ENCODE peak calls at places on chromosomes 2 and 18, in four cellular contexts. One of them, this sample, is unnamed. For H4K20me1 and H3K4me1, the result is how much of the 10 kb centered on the place peaks cover.

GRCh38 chr2:172864182-172864581 is 128.5 kb downstream of the RAPGEF4 start:
- DNase-seq in OCI-LY7: peak
- DNase-seq in GM23248: peak
- DNase-seq in H9: peak
- DNase-seq in this sample: no peak

GRCh38 chr2:238955648-238956531 is 108.0 kb downstream of the TWIST2 start:
- DNase-seq in OCI-LY7: no peak
- DNase-seq in GM23248: peak
- DNase-seq in H9: peak
- DNase-seq in this sample: peak

GRCh38 chr2:100246163-100247145 is 75.8 kb downstream of the LONRF2 start:
- DNase-seq in OCI-LY7: peak
- DNase-seq in GM23248: peak
- DNase-seq in H9: no peak
- DNase-seq in this sample: no peak

GRCh38 chr2:71347517-71347916 is 15.9 kb downstream of the ZNF638 start:
- DNase-seq in OCI-LY7: peak
- DNase-seq in GM23248: peak
- DNase-seq in H9: no peak
- DNase-seq in this sample: peak

GRCh38 chr2:157840568-157841156 is 35.5 kb downstream of the ACVR1 start:
- DNase-seq in OCI-LY7: no peak
- DNase-seq in GM23248: no peak
- DNase-seq in H9: peak
- DNase-seq in this sample: no peak

GRCh38 chr2:37471994-37472393 is 127.6 kb downstream of the QPCT start:
- DNase-seq in OCI-LY7: no peak
- DNase-seq in GM23248: peak
- DNase-seq in H9: no peak
- DNase-seq in this sample: peak

GRCh38 chr2:11996618-11997017 is 250.2 kb downstream of the LPIN1 start:
- DNase-seq in OCI-LY7: no peak
- DNase-seq in GM23248: peak
- DNase-seq in H9: no peak
- DNase-seq in this sample: peak

GRCh38 chr2:105324732-105325131 is 4.8 kb downstream of the TGFBRAP1 start:
- DNase-seq in OCI-LY7: no peak
- DNase-seq in GM23248: peak
- DNase-seq in H9: no peak
- DNase-seq in this sample: peak

GRCh38 chr2:46984642-46985476 is 69.3 kb upstream of the MCFD2 start:
- DNase-seq in OCI-LY7: peak
- DNase-seq in GM23248: peak
- DNase-seq in H9: no peak
- DNase-seq in this sample: peak

GRCh38 chr18:74375999-74376398 is 60.4 kb downstream of the C18orf63 start:
- DNase-seq in OCI-LY7: no peak
- DNase-seq in GM23248: peak
- DNase-seq in H9: no peak
- DNase-seq in this sample: peak

GRCh38 chr2:96788393-96789244 is 27.4 kb upstream of the CNNM3 start:
- DNase-seq in OCI-LY7: no peak
- DNase-seq in GM23248: peak
- DNase-seq in H9: no peak
- DNase-seq in this sample: peak

DNA sequence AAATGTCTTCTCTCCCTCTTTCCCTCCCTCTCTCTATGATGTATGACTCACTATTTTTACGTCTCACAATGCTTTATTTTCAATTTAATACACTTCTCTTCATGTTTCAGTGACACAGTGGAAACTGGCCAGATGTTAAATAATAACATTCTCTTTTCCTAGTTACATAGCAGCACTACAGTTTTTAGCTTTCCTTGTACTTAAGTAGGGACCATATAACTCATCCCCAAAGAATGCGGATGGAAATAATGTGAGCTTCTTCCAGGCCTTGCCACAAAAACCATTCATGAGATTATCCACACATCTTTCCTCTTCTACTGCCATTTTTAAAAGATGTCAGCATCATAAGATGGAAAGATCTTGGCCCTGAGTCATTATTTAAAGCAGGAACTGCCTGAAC is 789.4 kb downstream of the LRP1B start:
- DNase-seq in OCI-LY7: no peak
- DNase-seq in GM23248: peak
- DNase-seq in H9: no peak
- DNase-seq in this sample: peak
- H4K20me1 ChIP-seq in OCI-LY7: under half
- H4K20me1 ChIP-seq in GM23248: under half
- H4K20me1 ChIP-seq in H9: under half
- H4K20me1 ChIP-seq in this sample: under half

GRCh38 chr18:48836231-48836805 is 114.4 kb downstream of the SMAD7 start:
- DNase-seq in OCI-LY7: no peak
- DNase-seq in GM23248: no peak
- DNase-seq in H9: no peak
- DNase-seq in this sample: no peak

GRCh38 chr18:48835119-48835518 is 115.6 kb downstream of the SMAD7 start:
- DNase-seq in OCI-LY7: no peak
- DNase-seq in GM23248: no peak
- DNase-seq in H9: no peak
- DNase-seq in this sample: no peak

GRCh38 chr18:48834421-48835011 is 116.2 kb downstream of the SMAD7 start:
- DNase-seq in OCI-LY7: peak
- DNase-seq in GM23248: peak
- DNase-seq in H9: peak
- DNase-seq in this sample: peak

GRCh38 chr18:48836806-48837615 is 113.8 kb downstream of the SMAD7 start:
- DNase-seq in OCI-LY7: no peak
- DNase-seq in GM23248: no peak
- DNase-seq in H9: no peak
- DNase-seq in this sample: no peak

GRCh38 chr18:48835745-48836191 is 115.0 kb downstream of the SMAD7 start:
- DNase-seq in OCI-LY7: no peak
- DNase-seq in GM23248: no peak
- DNase-seq in H9: no peak
- DNase-seq in this sample: no peak
- H3K4me1 ChIP-seq in OCI-LY7: half or more
- H3K4me1 ChIP-seq in GM23248: half or more
- H3K4me1 ChIP-seq in H9: under half
- H3K4me1 ChIP-seq in this sample: half or more

GRCh38 chr2:223824301-223824700 is 13.1 kb downstream of the AP1S3 start:
- DNase-seq in OCI-LY7: peak
- DNase-seq in GM23248: no peak
- DNase-seq in H9: no peak
- DNase-seq in this sample: no peak

GRCh38 chr2:223828314-223828713 is 9.1 kb downstream of the AP1S3 start:
- DNase-seq in OCI-LY7: peak
- DNase-seq in GM23248: no peak
- DNase-seq in H9: no peak
- DNase-seq in this sample: no peak

GRCh38 chr2:223829128-223829527 is 8.3 kb downstream of the AP1S3 start:
- DNase-seq in OCI-LY7: no peak
- DNase-seq in GM23248: no peak
- DNase-seq in H9: no peak
- DNase-seq in this sample: no peak

GRCh38 chr2:223822818-223823217 is 14.6 kb downstream of the AP1S3 start:
- DNase-seq in OCI-LY7: peak
- DNase-seq in GM23248: no peak
- DNase-seq in H9: no peak
- DNase-seq in this sample: no peak

DNA sequence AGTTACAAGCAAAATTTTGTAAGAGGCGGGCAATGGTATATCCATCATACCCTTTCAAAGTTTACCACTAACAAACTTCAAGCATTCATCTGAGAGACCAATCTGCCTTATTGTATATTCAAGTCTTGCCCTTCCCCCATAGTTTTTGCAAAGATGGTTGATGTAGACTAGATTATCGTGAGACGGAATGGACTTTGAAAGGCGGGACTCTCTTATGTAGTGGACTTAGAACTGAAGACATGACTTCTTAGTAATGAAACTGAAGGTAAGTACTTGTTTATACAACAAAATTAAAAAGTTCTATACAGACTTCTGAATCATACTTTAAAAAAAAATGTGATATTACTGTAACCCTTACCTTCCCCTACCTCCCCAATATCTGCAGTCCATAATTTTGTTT is 10.4 kb downstream of the AP1S3 start:
- DNase-seq in OCI-LY7: no peak
- DNase-seq in GM23248: no peak
- DNase-seq in H9: no peak
- DNase-seq in this sample: no peak
- H4K20me1 ChIP-seq in OCI-LY7: under half
- H4K20me1 ChIP-seq in GM23248: under half
- H4K20me1 ChIP-seq in H9: under half
- H4K20me1 ChIP-seq in this sample: under half

GRCh38 chr18:10482363-10482984 is 28.0 kb downstream of the APCDD1 start:
- DNase-seq in OCI-LY7: no peak
- DNase-seq in GM23248: no peak
- DNase-seq in H9: peak
- DNase-seq in this sample: no peak

GRCh38 chr18:10487161-10487560 is 32.7 kb downstream of the APCDD1 start:
- DNase-seq in OCI-LY7: peak
- DNase-seq in GM23248: no peak
- DNase-seq in H9: no peak
- DNase-seq in this sample: no peak

GRCh38 chr18:10485475-10485874 is 31.0 kb downstream of the APCDD1 start:
- DNase-seq in OCI-LY7: no peak
- DNase-seq in GM23248: no peak
- DNase-seq in H9: no peak
- DNase-seq in this sample: no peak

GRCh38 chr18:10481831-10482230 is 27.4 kb downstream of the APCDD1 start:
- DNase-seq in OCI-LY7: no peak
- DNase-seq in GM23248: no peak
- DNase-seq in H9: no peak
- DNase-seq in this sample: no peak

DNA sequence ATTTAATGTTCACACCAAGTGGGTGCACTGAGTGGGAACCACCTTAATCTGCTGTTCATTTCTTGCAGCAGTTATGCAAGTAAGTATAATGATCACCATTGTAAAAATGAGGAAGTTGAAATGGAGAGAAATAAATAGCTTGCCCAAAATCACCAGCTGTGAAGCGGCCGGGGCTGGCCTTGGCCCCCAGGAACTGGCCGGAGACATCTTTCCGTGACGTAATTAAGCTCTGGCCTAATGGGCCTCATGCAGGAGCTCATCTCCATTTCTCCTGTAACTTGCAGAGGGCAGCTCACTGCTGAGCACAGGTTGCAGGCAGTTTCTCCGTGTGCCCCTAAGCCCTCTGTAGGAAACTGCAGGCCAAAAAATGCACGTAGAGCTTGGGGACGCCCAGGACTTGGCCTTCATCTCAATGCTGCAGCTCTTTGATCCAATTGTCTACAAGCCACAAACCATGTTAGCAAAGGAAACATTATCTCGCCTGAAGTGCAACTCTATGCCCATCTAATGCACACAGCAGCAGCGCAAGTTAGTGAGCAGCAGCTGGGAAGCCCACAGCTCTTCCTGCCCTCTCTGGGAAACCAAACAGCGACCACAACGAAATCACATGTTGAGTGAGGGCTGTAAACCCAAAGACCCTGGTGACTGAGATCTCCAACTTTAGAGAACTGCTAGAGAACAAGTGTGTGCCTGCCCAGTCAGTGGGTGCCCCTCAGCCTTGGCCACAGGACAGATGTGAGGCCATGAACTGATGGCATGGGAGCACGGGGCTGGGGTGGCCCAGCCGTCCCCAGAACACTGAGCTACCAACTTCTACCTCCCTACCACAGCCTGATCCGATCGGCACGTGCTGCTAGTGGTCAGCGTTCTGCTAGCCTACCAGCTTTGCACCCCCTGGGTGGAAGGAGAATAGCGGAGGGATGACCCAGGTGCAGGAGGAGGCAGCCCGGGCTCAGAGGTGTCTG is 28.8 kb downstream of the APCDD1 start:
- DNase-seq in OCI-LY7: peak
- DNase-seq in GM23248: no peak
- DNase-seq in H9: no peak
- DNase-seq in this sample: no peak
- H3K4me1 ChIP-seq in OCI-LY7: half or more
- H3K4me1 ChIP-seq in GM23248: under half
- H3K4me1 ChIP-seq in H9: under half
- H3K4me1 ChIP-seq in this sample: under half

GRCh38 chr18:2425426-2426317 is 145.6 kb downstream of the METTL4 start:
- DNase-seq in OCI-LY7: no peak
- DNase-seq in GM23248: peak
- DNase-seq in H9: no peak
- DNase-seq in this sample: peak
- H4K20me1 ChIP-seq in OCI-LY7: under half
- H4K20me1 ChIP-seq in GM23248: under half
- H4K20me1 ChIP-seq in H9: under half
- H4K20me1 ChIP-seq in this sample: under half

GRCh38 chr2:2165135-2165534 is 165.9 kb downstream of the MYT1L start:
- DNase-seq in OCI-LY7: no peak
- DNase-seq in GM23248: no peak
- DNase-seq in H9: no peak
- DNase-seq in this sample: no peak

GRCh38 chr2:2170861-2171260 is 160.2 kb downstream of the MYT1L start:
- DNase-seq in OCI-LY7: no peak
- DNase-seq in GM23248: no peak
- DNase-seq in H9: no peak
- DNase-seq in this sample: no peak

GRCh38 chr2:2170189-2170588 is 160.9 kb downstream of the MYT1L start:
- DNase-seq in OCI-LY7: no peak
- DNase-seq in GM23248: no peak
- DNase-seq in H9: no peak
- DNase-seq in this sample: no peak

GRCh38 chr2:2164326-2164917 is 166.7 kb downstream of the MYT1L start:
- DNase-seq in OCI-LY7: no peak
- DNase-seq in GM23248: no peak
- DNase-seq in H9: no peak
- DNase-seq in this sample: no peak

GRCh38 chr2:2166844-2167243 is 164.2 kb downstream of the MYT1L start:
- DNase-seq in OCI-LY7: no peak
- DNase-seq in GM23248: no peak
- DNase-seq in H9: no peak
- DNase-seq in this sample: no peak
- H3K4me1 ChIP-seq in OCI-LY7: under half
- H3K4me1 ChIP-seq in GM23248: under half
- H3K4me1 ChIP-seq in H9: under half
- H3K4me1 ChIP-seq in this sample: under half

This sample was measured in mammary epithelial cell.